ENCODE peak calls at places on chromosomes 3 and 15, in four cellular contexts. P is H9, Z is IMR-90, D is H1. M is an unnamed sample.

GRCh38 chr3:72317491-72317890 is 530.8 kb downstream of the SHQ1 start:
- DNase-seq in Z (peak), P (no peak), D (no peak), M (no peak)

GRCh38 chr15:75947117-75947516 is 43.4 kb downstream of the FBXO22 start:
- DNase-seq in D (no peak), Z (peak), P (no peak), M (no peak)

GRCh38 chr3:188320757-188321156 is 166.8 kb downstream of the LPP start:
- DNase-seq in D (no peak), Z (peak), P (no peak), M (no peak)

GRCh38 chr3:162586591-162586990 is 1090.0 kb downstream of the OTOL1 start:
- DNase-seq in P (no peak), D (no peak), Z (peak), M (peak)

GRCh38 chr3:178475062-178475461 is 61.2 kb upstream of the KCNMB2 start:
- DNase-seq in Z (no peak), P (no peak), D (no peak), M (peak)

GRCh38 chr15:49331951-49332350 is 91.1 kb upstream of the FGF7 start:
- DNase-seq in Z (peak), D (no peak), P (no peak), M (no peak)

GRCh38 chr3:85228966-85229365 is 270.2 kb downstream of the CADM2 start:
- DNase-seq in Z (no peak), D (no peak), P (no peak), M (peak)

GRCh38 chr3:72189344-72189743 is 404.4 kb upstream of the PROK2 start:
- DNase-seq in D (no peak), Z (no peak), P (no peak), M (no peak)

GRCh38 chr3:71057526-71057894 is 526.0 kb downstream of the FOXP1 start:
- DNase-seq in D (no peak), P (no peak), Z (peak), M (no peak)

DNA sequence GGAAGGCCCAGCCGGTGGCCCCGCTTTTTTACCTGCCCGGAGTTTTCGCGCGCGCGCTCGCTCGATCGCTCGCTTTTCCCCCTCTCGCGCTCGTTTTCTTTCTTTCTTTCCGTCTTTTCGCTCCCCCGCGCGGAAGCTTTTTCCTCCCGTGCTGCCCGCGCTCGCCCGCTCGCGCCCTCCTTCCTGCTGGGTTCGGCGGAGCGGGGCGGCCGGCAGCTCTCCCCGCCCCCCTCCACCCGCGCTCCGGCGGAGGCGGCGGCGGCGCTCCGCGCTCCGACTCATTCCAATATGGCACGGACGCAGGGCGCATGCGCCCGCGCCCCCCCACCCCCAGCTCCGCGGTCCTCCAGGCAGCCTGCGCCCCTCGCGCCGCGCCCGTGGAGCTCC is at the start of gene SFMBT1:
- DNase-seq in Z (peak), P (peak), D (no peak), M (peak)
- H4K5ac ChIP-seq in Z (peak), P (no peak), D (no peak), M (no peak)

GRCh38 chr3:129665024-129665768 is 58.7 kb upstream of the PLXND1 start:
- DNase-seq in D (no peak), Z (peak), P (no peak), M (no peak)
- H3K9ac ChIP-seq in D (no peak), Z (no peak), P (no peak), M (no peak)

DNA sequence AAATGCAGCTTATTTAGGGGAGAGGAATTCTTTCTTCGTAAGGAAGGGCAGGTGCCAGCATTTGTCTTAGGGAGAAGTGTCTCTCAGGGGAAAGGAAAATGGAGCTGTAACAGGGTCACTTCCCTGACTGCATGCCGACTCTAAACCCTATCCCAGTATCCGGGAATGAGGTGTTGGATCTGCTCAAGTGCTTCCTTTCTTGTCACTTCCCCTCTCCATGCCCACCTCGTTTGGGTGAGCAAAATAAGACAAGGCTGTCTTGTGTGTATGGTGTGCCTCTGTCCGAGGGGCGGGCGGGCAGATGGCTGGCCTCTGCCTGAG is 230.1 kb upstream of the TPM1 start:
- DNase-seq in Z (no peak), D (no peak), P (no peak), M (no peak)
- H2AK5ac ChIP-seq in Z (no peak), D (no peak), P (no peak), M (no peak)

DNA sequence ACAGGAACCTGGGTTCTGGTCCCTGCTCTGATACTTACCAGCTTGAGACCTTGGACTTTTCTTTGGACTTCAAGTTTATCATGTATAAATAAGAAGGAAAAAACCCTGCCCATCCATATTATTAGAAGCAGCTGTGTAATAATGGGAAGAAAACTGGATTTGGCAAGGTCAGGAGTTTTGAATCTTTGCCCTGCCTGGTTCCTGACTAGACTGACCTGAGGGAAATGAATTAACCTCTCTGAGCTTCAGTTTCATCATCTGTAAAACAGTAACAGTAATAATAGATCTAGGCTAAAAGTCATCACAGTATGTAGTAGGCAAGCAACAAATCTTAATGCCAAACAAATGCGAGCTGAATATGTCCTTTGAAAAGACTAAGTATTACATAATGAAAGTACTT is 68.8 kb downstream of the FSIP1 start:
- DNase-seq in Z (no peak), D (no peak), P (no peak), M (no peak)
- H4K5ac ChIP-seq in Z (no peak), D (no peak), P (no peak), M (no peak)

GRCh38 chr3:146111337-146111736 is 49.6 kb downstream of the PLOD2 start:
- DNase-seq in Z (no peak), P (no peak), D (no peak), M (no peak)
- H3K9ac ChIP-seq in Z (no peak), P (no peak), D (no peak), M (no peak)

DNA sequence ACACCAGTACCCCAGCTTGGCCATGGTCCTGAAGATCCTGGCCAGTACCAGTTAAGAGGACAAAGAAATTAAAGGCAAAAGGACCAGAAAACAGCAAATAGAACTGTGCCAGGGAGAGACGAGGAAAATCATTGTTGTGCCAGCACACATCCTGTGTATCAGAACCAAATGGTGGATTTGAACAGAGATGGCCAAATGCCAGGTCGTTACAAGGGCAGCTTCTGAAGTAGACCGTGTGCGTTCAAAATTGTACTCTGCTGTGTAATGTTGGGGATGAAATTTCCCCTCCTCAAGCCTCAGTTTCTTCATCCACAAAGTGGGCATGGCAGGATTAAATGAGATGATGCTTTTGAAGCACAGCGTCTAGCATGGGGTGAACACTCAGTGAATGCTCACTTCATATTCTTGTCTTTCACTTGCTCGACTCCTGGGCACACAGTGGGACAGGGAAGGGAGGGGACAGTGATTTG is 43.1 kb upstream of the CTSH start:
- DNase-seq in D (no peak), P (no peak), Z (no peak), M (no peak)
- H2AK5ac ChIP-seq in D (no peak), P (no peak), Z (peak), M (no peak)

GRCh38 chr3:194676471-194676870 is 4.5 kb upstream of the LSG1 start:
- DNase-seq in Z (no peak), P (no peak), D (no peak), M (no peak)
- H4K5ac ChIP-seq in Z (no peak), P (no peak), D (no peak), M (no peak)

GRCh38 chr3:42024578-42025387 is 62.9 kb upstream of the ULK4 start:
- DNase-seq in D (no peak), P (no peak), Z (no peak), M (peak)

GRCh38 chr3:42028474-42028873 is 62.7 kb upstream of the TRAK1 start:
- DNase-seq in P (no peak), D (no peak), Z (no peak), M (no peak)

GRCh38 chr3:42023380-42023779 is 61.5 kb upstream of the ULK4 start:
- DNase-seq in P (no peak), Z (no peak), D (no peak), M (peak)

GRCh38 chr3:42022355-42022754 is 60.5 kb upstream of the ULK4 start:
- DNase-seq in D (no peak), Z (no peak), P (no peak), M (no peak)

DNA sequence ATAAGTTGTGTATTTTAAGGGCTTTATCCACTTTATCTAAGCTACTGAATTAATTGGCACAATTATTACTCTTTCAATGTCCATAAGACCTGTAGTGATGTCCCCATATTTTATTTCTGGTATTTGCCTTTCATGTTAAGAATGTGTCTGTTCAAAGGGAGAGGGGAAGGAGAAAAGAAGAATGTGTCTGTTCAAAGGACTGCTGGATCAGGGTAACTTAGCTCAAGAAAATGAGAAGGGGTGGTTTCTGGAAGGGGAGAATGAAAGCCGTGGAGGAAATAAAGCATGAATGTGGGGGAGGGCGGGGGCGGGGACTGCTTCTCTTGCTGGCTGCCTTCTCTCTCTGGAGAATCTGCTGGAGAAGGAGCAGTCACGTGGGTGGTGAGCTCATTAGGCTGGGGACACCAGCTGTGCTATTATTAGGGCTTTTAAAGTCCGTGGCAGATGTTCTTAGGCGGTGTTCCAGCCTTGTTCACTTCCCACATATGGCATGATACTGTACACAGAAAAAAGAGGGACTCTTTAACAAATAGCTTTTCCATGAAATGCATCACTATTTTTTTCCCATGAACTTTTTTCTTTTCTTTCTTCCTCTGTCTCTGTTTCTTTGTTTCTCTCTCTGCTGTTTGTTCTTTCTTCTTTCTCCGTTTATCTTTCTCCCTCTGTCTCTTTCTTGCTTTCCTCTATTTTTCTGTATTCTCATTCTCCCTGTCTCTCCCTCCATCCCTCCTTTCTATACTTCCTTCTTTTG is 63.7 kb upstream of the ULK4 start:
- DNase-seq in D (no peak), Z (peak), P (peak), M (peak)
- H3K9ac ChIP-seq in D (no peak), Z (peak), P (no peak), M (peak)

DNA sequence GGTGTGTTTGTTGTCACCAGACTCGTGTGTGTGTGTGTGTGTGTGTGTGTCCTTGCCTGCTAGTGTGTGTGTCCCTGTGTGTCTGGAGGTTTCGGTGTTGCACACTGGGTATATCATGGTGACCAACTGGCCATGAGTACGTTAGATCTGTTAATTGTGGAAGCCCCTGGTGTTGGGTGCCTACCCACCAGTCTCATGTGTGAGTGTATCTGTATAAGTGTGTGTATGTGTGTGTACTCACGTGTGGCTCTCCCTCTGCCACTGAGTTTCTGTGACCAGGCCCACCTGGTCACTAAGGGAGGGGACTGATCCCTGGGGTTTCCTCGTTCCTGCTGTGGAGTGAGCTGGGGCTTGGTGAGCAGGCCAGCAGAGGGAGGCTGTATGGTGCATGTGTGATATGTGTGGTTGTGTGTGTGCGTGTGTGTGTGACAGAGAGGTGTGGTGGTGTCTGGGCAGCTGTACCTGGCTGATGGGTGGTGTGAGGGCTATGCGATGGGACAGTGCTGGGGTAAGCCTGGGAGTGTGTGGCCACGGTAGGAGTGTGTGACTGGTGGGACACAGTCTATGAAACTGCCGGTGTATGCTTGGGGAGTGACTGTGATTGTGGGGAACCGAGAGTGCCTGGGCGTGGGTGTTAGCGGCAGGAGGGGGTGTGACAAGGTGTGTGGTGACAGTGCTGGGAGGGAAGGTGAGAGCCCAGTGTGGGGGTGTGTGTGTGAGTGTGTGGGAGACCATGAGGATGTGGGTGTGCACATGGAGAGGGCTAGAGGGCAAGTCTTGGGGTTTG is 1.9 kb downstream of the PRKCD start:
- DNase-seq in Z (no peak), D (no peak), P (no peak), M (peak)
- H2AK5ac ChIP-seq in Z (peak), D (peak), P (no peak), M (no peak)

GRCh38 chr15:61393949-61394348 is 164.8 kb upstream of the RORA start:
- DNase-seq in P (no peak), D (no peak), Z (no peak), M (no peak)

GRCh38 chr15:61396235-61396927 is 167.3 kb upstream of the RORA start:
- DNase-seq in D (no peak), P (no peak), Z (no peak), M (no peak)

GRCh38 chr15:61401903-61402698 is 173.0 kb upstream of the RORA start:
- DNase-seq in P (no peak), D (no peak), Z (no peak), M (no peak)

GRCh38 chr15:61393524-61393923 is 164.4 kb upstream of the RORA start:
- DNase-seq in Z (no peak), P (no peak), D (no peak), M (no peak)

GRCh38 chr15:61398310-61398709 is 169.2 kb upstream of the RORA start:
- DNase-seq in Z (no peak), D (no peak), P (no peak), M (no peak)
- H4K5ac ChIP-seq in Z (no peak), D (no peak), P (no peak), M (no peak)

M was measured in mesendoderm.